ENCODE peak calls at places on chromosomes 1 and 21, in four cellular contexts. C, Z, H and S are unnamed samples.
A peak's percentile ranks its signal among the peaks of the same experiment; 100 is the strongest.

GRCh38 chr21:45261093-45261492 is 26.6 kb downstream of the POFUT2 start:
- DNase-seq in H (no peak), Z (no peak), C (no peak), S (no peak)

GRCh38 chr1:27233677-27234053 is 767 bp upstream of the WDTC1 start:
- DNase-seq in C (no peak), H (no peak), Z (peak; percentile 63), S (peak; percentile 26)

GRCh38 chr1:92329356-92330129 is 30.7 kb downstream of the RPAP2 start:
- DNase-seq in C (peak; percentile 67), Z (no peak), H (no peak), S (no peak)

GRCh38 chr1:214270097-214270635 is 10.8 kb upstream of the SMYD2 start:
- DNase-seq in H (no peak), C (no peak), Z (no peak), S (no peak)

GRCh38 chr1:197674286-197674685 is 101.0 kb downstream of the DENND1B start:
- DNase-seq in H (no peak), C (no peak), Z (no peak), S (no peak)

GRCh38 chr1:20343149-20343936 is 52.7 kb downstream of the VWA5B1 start:
- DNase-seq in C (no peak), H (no peak), Z (no peak), S (no peak)

GRCh38 chr21:38123626-38124025 is 133.2 kb upstream of the KCNJ15 start:
- DNase-seq in Z (no peak), C (no peak), H (no peak), S (no peak)

GRCh38 chr1:2279210-2279639 is 51.1 kb downstream of the SKI start:
- DNase-seq in C (peak; percentile 94), H (no peak), Z (no peak), S (no peak)